ENCODE peak calls at places on chromosomes 16 and 17, in ten cellular contexts. Y, I, Q, N, T, J, Z, S, P and U are unnamed samples.

GRCh38 chr17:83026311-83026811 is 53.0 kb upstream of the METRNL start:
- DNase-seq in Y (no peak), I (no peak), Q (peak), N (peak), T (no peak), J (no peak), Z (no peak), S (no peak), P (no peak), U (no peak)

GRCh38 chr17:64037802-64038201 is 17.4 kb upstream of the ICAM2 start:
- DNase-seq in Y (no peak), I (no peak), Q (no peak), N (no peak), T (peak), J (no peak), Z (no peak), S (no peak), P (no peak), U (no peak)

GRCh38 chr16:8928467-8928957 is 35.2 kb downstream of the USP7 start:
- DNase-seq in Y (peak), I (no peak), Q (no peak), N (no peak), T (peak), J (no peak), Z (no peak), S (peak), P (no peak), U (no peak)

GRCh38 chr16:56673916-56674315 is 4.3 kb downstream of the MT1H start:
- DNase-seq in Y (peak), I (peak), Q (peak), N (peak), T (peak), J (peak), Z (peak), S (no peak), P (peak), U (peak)

GRCh38 chr17:791807-792206 is 9.7 kb downstream of the MRM3 start:
- DNase-seq in Y (no peak), I (no peak), Q (no peak), N (peak), T (no peak), J (no peak), Z (no peak), S (no peak), P (no peak), U (no peak)

GRCh38 chr17:50653738-50654137 is 19.1 kb downstream of the ABCC3 start:
- DNase-seq in Y (no peak), I (no peak), Q (no peak), N (no peak), T (no peak), J (no peak), Z (peak), S (no peak), P (no peak), U (no peak)

GRCh38 chr16:23908790-23909189 is 73.0 kb downstream of the PRKCB start:
- DNase-seq in Y (no peak), I (no peak), Q (no peak), N (no peak), T (no peak), J (no peak), Z (no peak), S (no peak), P (no peak), U (no peak)

GRCh38 chr17:8965394-8966168 is at the start of gene PIK3R5:
- DNase-seq in Y (no peak), I (peak), Q (peak), N (no peak), T (peak), J (no peak), Z (no peak), S (peak), P (no peak), U (no peak)

GRCh38 chr16:3640632-3641501 is 13.6 kb upstream of the DNASE1 start:
- DNase-seq in Y (no peak), I (no peak), Q (no peak), N (no peak), T (no peak), J (no peak), Z (no peak), S (no peak), P (no peak), U (no peak)

GRCh38 chr16:9969580-9969979 is 212.6 kb downstream of the GRIN2A start:
- DNase-seq in Y (no peak), I (no peak), Q (no peak), N (no peak), T (no peak), J (no peak), Z (no peak), S (no peak), P (no peak), U (no peak)

GRCh38 chr17:58312021-58312630 is 16.5 kb downstream of the TSPOAP1 start:
- DNase-seq in Y (no peak), I (no peak), Q (peak), N (no peak), T (no peak), J (no peak), Z (no peak), S (no peak), P (peak), U (no peak)

GRCh38 chr16:14618566-14618965 is 11.5 kb downstream of the PARN start:
- DNase-seq in Y (no peak), I (no peak), Q (no peak), N (no peak), T (no peak), J (no peak), Z (no peak), S (no peak), P (no peak), U (no peak)

GRCh38 chr17:81867952-81868673 is 3.0 kb downstream of the ARHGDIA start:
- DNase-seq in Y (no peak), I (no peak), Q (no peak), N (no peak), T (no peak), J (no peak), Z (peak), S (no peak), P (no peak), U (no peak)

GRCh38 chr17:6910987-6911603 is 79.6 kb upstream of the TEKT1 start:
- DNase-seq in Y (peak), I (no peak), Q (no peak), N (no peak), T (peak), J (peak), Z (peak), S (peak), P (no peak), U (peak)

GRCh38 chr17:42431758-42432161 is 8.7 kb upstream of the CAVIN1 start:
- DNase-seq in Y (peak), I (no peak), Q (no peak), N (no peak), T (no peak), J (no peak), Z (no peak), S (no peak), P (no peak), U (no peak)

GRCh38 chr17:47066841-47067682 is 88.0 kb upstream of the RPRML start:
- DNase-seq in Y (peak), I (peak), Q (peak), N (peak), T (peak), J (peak), Z (peak), S (peak), P (peak), U (peak)
- TF ChIP-seq POLR2A in Y (peak), I (no peak), Q (peak), N (peak), T (peak), J (peak), Z (peak), S (peak), P (peak), U (peak)

DNA sequence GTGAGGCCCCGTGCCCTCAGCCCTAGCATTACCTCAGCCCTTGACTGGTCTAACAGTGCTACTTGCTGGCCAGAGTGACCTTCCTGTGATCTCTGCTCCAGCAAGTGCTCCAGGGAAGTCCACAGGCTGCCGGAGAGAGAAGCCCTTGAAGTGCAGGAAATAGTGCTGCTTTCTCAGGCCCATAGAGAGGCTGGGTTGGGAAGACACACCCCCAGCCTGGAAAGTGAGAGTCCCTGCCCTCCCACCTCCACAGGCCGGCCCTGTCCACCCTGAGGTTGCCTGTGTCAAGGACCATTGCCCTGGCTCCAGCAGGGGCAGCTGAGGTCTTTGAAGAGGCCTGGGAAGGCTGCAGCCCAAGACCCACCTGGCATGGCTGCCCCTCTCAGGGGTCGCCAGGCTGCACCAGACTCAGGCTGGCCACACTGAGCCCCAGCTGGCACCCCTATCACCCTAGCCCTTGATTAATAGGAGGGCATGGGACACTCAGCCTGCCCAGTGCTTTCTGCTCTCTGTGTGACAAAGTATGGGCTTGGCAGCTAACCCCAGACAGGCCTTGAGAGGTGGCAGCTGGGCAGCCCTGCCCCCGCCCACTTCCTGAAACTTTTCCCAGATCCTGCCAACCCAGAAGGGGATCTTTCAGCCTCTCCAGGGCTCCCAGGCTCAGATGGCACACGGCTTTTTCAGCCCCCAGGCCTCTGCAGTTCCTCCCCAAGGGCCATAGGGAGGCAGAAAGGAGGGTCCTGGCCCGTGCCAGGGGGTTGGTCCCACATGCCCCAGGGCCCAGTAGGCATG is 21.7 kb downstream of the ATP6V0D1 start:
- DNase-seq in Y (no peak), I (peak), Q (peak), N (peak), T (no peak), J (peak), Z (no peak), S (no peak), P (peak), U (no peak)
- TF ChIP-seq POLR2A in Y (no peak), I (no peak), Q (no peak), N (no peak), T (no peak), J (no peak), Z (no peak), S (no peak), P (no peak), U (no peak)

DNA sequence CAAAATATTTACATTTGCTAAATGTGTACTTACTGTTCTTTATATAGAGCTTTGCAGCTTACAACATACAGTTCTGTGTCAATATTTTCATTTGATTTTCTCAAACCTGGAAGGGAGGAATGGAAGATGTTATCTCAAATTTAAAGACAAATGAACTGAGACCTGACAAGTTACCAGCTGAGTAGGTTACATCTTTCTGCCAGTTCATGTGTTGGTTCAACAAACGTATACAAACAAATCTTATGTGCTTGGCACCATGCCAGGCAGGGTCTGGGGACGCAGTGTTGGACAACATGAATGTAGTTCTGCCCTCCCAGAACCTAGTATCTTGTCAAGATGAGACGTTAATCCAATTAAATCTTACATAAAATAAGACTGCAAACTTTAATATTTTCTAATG is 507.5 kb upstream of the HSBP1 start:
- DNase-seq in Y (no peak), I (no peak), Q (no peak), N (no peak), T (no peak), J (no peak), Z (no peak), S (no peak), P (no peak), U (no peak)
- TF ChIP-seq POLR2A in Y (no peak), I (no peak), Q (no peak), N (no peak), T (no peak), J (no peak), Z (no peak), S (no peak), P (no peak), U (no peak)

GRCh38 chr16:67562526-67562917 is at the start of gene CTCF:
- DNase-seq in Y (peak), I (peak), Q (peak), N (peak), T (peak), J (peak), Z (peak), S (peak), P (no peak), U (peak)
- TF ChIP-seq POLR2A in Y (no peak), I (no peak), Q (no peak), N (peak), T (no peak), J (no peak), Z (no peak), S (peak), P (no peak), U (no peak)